ENCODE peak calls at places on chromosomes 6 and 20, in six cellular contexts. One of them, this sample, is unnamed.

GRCh38 chr6:87700729-87701675 is 1.0 kb downstream of the AKIRIN2 start:
- DNase-seq in colonic mucosa: peak
- DNase-seq in left lung: peak
- DNase-seq in transverse colon: peak
- DNase-seq in spleen: peak
- DNase-seq in prostate gland: peak
- DNase-seq in this sample: peak

GRCh38 chr6:40743226-40743625 is 156.1 kb upstream of the LRFN2 start:
- DNase-seq in colonic mucosa: no peak
- DNase-seq in left lung: no peak
- DNase-seq in transverse colon: no peak
- DNase-seq in spleen: no peak
- DNase-seq in prostate gland: no peak
- DNase-seq in this sample: no peak

GRCh38 chr20:14055127-14055742 is 59.9 kb downstream of the MACROD2 start:
- DNase-seq in colonic mucosa: peak
- DNase-seq in left lung: no peak
- DNase-seq in transverse colon: no peak
- DNase-seq in spleen: no peak
- DNase-seq in prostate gland: peak
- DNase-seq in this sample: peak

GRCh38 chr6:30683137-30683979 is 3.1 kb downstream of the PPP1R18 start:
- DNase-seq in colonic mucosa: no peak
- DNase-seq in left lung: no peak
- DNase-seq in transverse colon: no peak
- DNase-seq in spleen: peak
- DNase-seq in prostate gland: no peak
- DNase-seq in this sample: peak

GRCh38 chr20:49424536-49424935 is 57.9 kb downstream of the KCNB1 start:
- DNase-seq in colonic mucosa: no peak
- DNase-seq in left lung: no peak
- DNase-seq in transverse colon: no peak
- DNase-seq in spleen: no peak
- DNase-seq in prostate gland: no peak
- DNase-seq in this sample: no peak

GRCh38 chr6:149933461-149933860 is 8.4 kb upstream of the ULBP2 start:
- DNase-seq in colonic mucosa: no peak
- DNase-seq in left lung: no peak
- DNase-seq in transverse colon: no peak
- DNase-seq in spleen: no peak
- DNase-seq in prostate gland: no peak
- DNase-seq in this sample: no peak

GRCh38 chr6:135985471-135985870 is 134.0 kb downstream of the PDE7B start:
- DNase-seq in colonic mucosa: no peak
- DNase-seq in left lung: no peak
- DNase-seq in transverse colon: no peak
- DNase-seq in spleen: no peak
- DNase-seq in prostate gland: no peak
- DNase-seq in this sample: peak

GRCh38 chr6:139313229-139313628 is 21.4 kb upstream of the TXLNB start:
- DNase-seq in colonic mucosa: no peak
- DNase-seq in left lung: no peak
- DNase-seq in transverse colon: no peak
- DNase-seq in spleen: no peak
- DNase-seq in prostate gland: no peak
- DNase-seq in this sample: no peak

GRCh38 chr6:139587469-139587868 is 213.0 kb upstream of the CITED2 start:
- DNase-seq in colonic mucosa: no peak
- DNase-seq in left lung: no peak
- DNase-seq in transverse colon: no peak
- DNase-seq in spleen: no peak
- DNase-seq in prostate gland: no peak
- DNase-seq in this sample: peak

GRCh38 chr20:4947817-4948559 is 53.3 kb downstream of the SLC23A2 start:
- DNase-seq in colonic mucosa: no peak
- DNase-seq in left lung: no peak
- DNase-seq in transverse colon: no peak
- DNase-seq in spleen: no peak
- DNase-seq in prostate gland: no peak
- DNase-seq in this sample: no peak

GRCh38 chr20:63230800-63231268 is 4.9 kb upstream of the BIRC7 start:
- DNase-seq in colonic mucosa: peak
- DNase-seq in left lung: no peak
- DNase-seq in transverse colon: peak
- DNase-seq in spleen: no peak
- DNase-seq in prostate gland: peak
- DNase-seq in this sample: peak

GRCh38 chr6:135311446-135312200 is 130.5 kb downstream of the MYB start:
- DNase-seq in colonic mucosa: no peak
- DNase-seq in left lung: no peak
- DNase-seq in transverse colon: no peak
- DNase-seq in spleen: no peak
- DNase-seq in prostate gland: no peak
- DNase-seq in this sample: no peak

GRCh38 chr6:127459231-127459641 is at the start of gene KIAA0408:
- DNase-seq in colonic mucosa: peak
- DNase-seq in left lung: peak
- DNase-seq in transverse colon: peak
- DNase-seq in spleen: no peak
- DNase-seq in prostate gland: peak
- DNase-seq in this sample: peak

GRCh38 chr20:38057351-38057972 is 23.9 kb downstream of the RPRD1B start:
- DNase-seq in colonic mucosa: peak
- DNase-seq in left lung: peak
- DNase-seq in transverse colon: peak
- DNase-seq in spleen: peak
- DNase-seq in prostate gland: peak
- DNase-seq in this sample: peak

GRCh38 chr6:44002591-44003344 is 124.5 kb downstream of the MRPL14 start:
- DNase-seq in colonic mucosa: peak
- DNase-seq in left lung: peak
- DNase-seq in transverse colon: peak
- DNase-seq in spleen: peak
- DNase-seq in prostate gland: peak
- DNase-seq in this sample: no peak

GRCh38 chr6:43753570-43754183 is 16.3 kb upstream of the VEGFA start:
- DNase-seq in colonic mucosa: no peak
- DNase-seq in left lung: no peak
- DNase-seq in transverse colon: no peak
- DNase-seq in spleen: no peak
- DNase-seq in prostate gland: no peak
- DNase-seq in this sample: no peak

GRCh38 chr6:46234700-46235099 is 63.9 kb upstream of the ENPP5 start:
- DNase-seq in colonic mucosa: no peak
- DNase-seq in left lung: no peak
- DNase-seq in transverse colon: no peak
- DNase-seq in spleen: no peak
- DNase-seq in prostate gland: no peak
- DNase-seq in this sample: no peak

GRCh38 chr6:89583559-89583958 is 55.0 kb downstream of the LYRM2 start:
- DNase-seq in colonic mucosa: no peak
- DNase-seq in left lung: no peak
- DNase-seq in transverse colon: no peak
- DNase-seq in spleen: no peak
- DNase-seq in prostate gland: no peak
- DNase-seq in this sample: no peak
- TF ChIP-seq CTCF in colonic mucosa: no peak
- TF ChIP-seq CTCF in left lung: no peak
- TF ChIP-seq CTCF in transverse colon: no peak
- TF ChIP-seq CTCF in spleen: no peak
- TF ChIP-seq CTCF in prostate gland: no peak
- TF ChIP-seq CTCF in this sample: no peak

GRCh38 chr6:27452496-27452897 is 20.4 kb downstream of the ZNF184 start:
- DNase-seq in colonic mucosa: no peak
- DNase-seq in left lung: no peak
- DNase-seq in transverse colon: no peak
- DNase-seq in spleen: no peak
- DNase-seq in prostate gland: no peak
- DNase-seq in this sample: peak

GRCh38 chr6:27448456-27448855 is 24.4 kb downstream of the ZNF184 start:
- DNase-seq in colonic mucosa: no peak
- DNase-seq in left lung: no peak
- DNase-seq in transverse colon: no peak
- DNase-seq in spleen: no peak
- DNase-seq in prostate gland: no peak
- DNase-seq in this sample: no peak

GRCh38 chr6:27451660-27452390 is 21.1 kb downstream of the ZNF184 start:
- DNase-seq in colonic mucosa: no peak
- DNase-seq in left lung: no peak
- DNase-seq in transverse colon: no peak
- DNase-seq in spleen: no peak
- DNase-seq in prostate gland: no peak
- DNase-seq in this sample: no peak
- H3K4me3 ChIP-seq in colonic mucosa: no peak
- H3K4me3 ChIP-seq in left lung: no peak
- H3K4me3 ChIP-seq in transverse colon: no peak
- H3K4me3 ChIP-seq in spleen: no peak
- H3K4me3 ChIP-seq in prostate gland: no peak
- H3K4me3 ChIP-seq in this sample: no peak

GRCh38 chr6:169024047-169024660 is 229.5 kb downstream of the THBS2 start:
- DNase-seq in colonic mucosa: no peak
- DNase-seq in left lung: no peak
- DNase-seq in transverse colon: no peak
- DNase-seq in spleen: no peak
- DNase-seq in prostate gland: no peak
- DNase-seq in this sample: no peak

GRCh38 chr6:169019727-169020491 is 233.7 kb downstream of the THBS2 start:
- DNase-seq in colonic mucosa: no peak
- DNase-seq in left lung: no peak
- DNase-seq in transverse colon: no peak
- DNase-seq in spleen: no peak
- DNase-seq in prostate gland: no peak
- DNase-seq in this sample: peak

GRCh38 chr6:169020821-169021220 is 232.8 kb downstream of the THBS2 start:
- DNase-seq in colonic mucosa: no peak
- DNase-seq in left lung: no peak
- DNase-seq in transverse colon: no peak
- DNase-seq in spleen: no peak
- DNase-seq in prostate gland: no peak
- DNase-seq in this sample: no peak

GRCh38 chr6:169023161-169023874 is 230.3 kb downstream of the THBS2 start:
- DNase-seq in colonic mucosa: no peak
- DNase-seq in left lung: no peak
- DNase-seq in transverse colon: no peak
- DNase-seq in spleen: no peak
- DNase-seq in prostate gland: no peak
- DNase-seq in this sample: no peak

DNA sequence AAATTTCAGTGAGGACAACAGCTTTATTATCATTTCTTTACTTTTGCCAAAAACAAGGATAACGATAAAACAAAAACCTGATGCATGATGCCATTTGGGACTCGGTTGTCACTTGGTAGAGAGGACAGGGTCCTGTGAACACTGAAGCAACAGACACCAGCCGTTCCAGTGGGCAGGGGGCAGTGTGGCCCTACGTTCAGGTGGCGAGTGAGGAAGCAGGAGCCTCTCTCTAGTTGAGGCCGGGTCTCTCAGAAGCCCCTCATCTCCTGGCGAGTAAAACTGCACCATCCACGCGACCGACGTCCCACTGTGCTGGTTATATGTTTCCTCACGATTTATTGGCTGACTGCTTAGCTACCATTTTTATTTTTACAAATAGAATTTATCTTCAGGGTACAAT is 231.6 kb downstream of the THBS2 start:
- DNase-seq in colonic mucosa: no peak
- DNase-seq in left lung: no peak
- DNase-seq in transverse colon: no peak
- DNase-seq in spleen: no peak
- DNase-seq in prostate gland: no peak
- DNase-seq in this sample: no peak
- TF ChIP-seq CTCF in colonic mucosa: no peak
- TF ChIP-seq CTCF in left lung: no peak
- TF ChIP-seq CTCF in transverse colon: no peak
- TF ChIP-seq CTCF in spleen: no peak
- TF ChIP-seq CTCF in prostate gland: no peak
- TF ChIP-seq CTCF in this sample: no peak

GRCh38 chr6:27812078-27812804 is 100.0 kb downstream of the OR2B2 start:
- DNase-seq in colonic mucosa: no peak
- DNase-seq in left lung: no peak
- DNase-seq in transverse colon: no peak
- DNase-seq in spleen: no peak
- DNase-seq in prostate gland: no peak
- DNase-seq in this sample: no peak
- H3K4me3 ChIP-seq in colonic mucosa: no peak
- H3K4me3 ChIP-seq in left lung: no peak
- H3K4me3 ChIP-seq in transverse colon: no peak
- H3K4me3 ChIP-seq in spleen: no peak
- H3K4me3 ChIP-seq in prostate gland: no peak
- H3K4me3 ChIP-seq in this sample: no peak

GRCh38 chr20:50794846-50795634 is at the start of gene BCAS4:
- DNase-seq in colonic mucosa: peak
- DNase-seq in left lung: peak
- DNase-seq in transverse colon: peak
- DNase-seq in spleen: peak
- DNase-seq in prostate gland: peak
- DNase-seq in this sample: peak
- TF ChIP-seq CTCF in colonic mucosa: peak
- TF ChIP-seq CTCF in left lung: peak
- TF ChIP-seq CTCF in transverse colon: peak
- TF ChIP-seq CTCF in spleen: no peak
- TF ChIP-seq CTCF in prostate gland: peak
- TF ChIP-seq CTCF in this sample: peak